ENCODE peak calls at places on chromosomes 2 and 18, in nine cellular contexts. K is HCT116, X is dorsolateral prefrontal cortex, Z is epithelial cell of esophagus, N is adrenal gland, G is GM06990, O is GM12878, C is fibroblast of lung, Y is cardiac fibroblast. F is an unnamed sample.

GRCh38 chr18:55509631-55510372 is 78.2 kb downstream of the TCF4 start:
- DNase-seq in C (peak), Z (peak), X (no peak), G (peak), N (no peak), K (no peak), Y (peak), O (peak), F (no peak)

GRCh38 chr18:74511823-74512222 is 15.7 kb downstream of the CNDP2 start:
- DNase-seq in Y (no peak), K (no peak), Z (no peak), X (no peak), O (no peak), G (no peak), N (no peak), C (no peak), F (no peak)

GRCh38 chr2:170408461-170409163 is 230.7 kb downstream of the MYO3B start:
- DNase-seq in Y (no peak), X (no peak), O (no peak), C (no peak), K (no peak), G (peak), Z (no peak), N (no peak), F (peak)

GRCh38 chr2:224146356-224147160 is 107.5 kb upstream of the SERPINE2 start:
- DNase-seq in K (no peak), N (no peak), C (no peak), O (no peak), G (no peak), X (no peak), Z (peak), Y (no peak), F (no peak)

GRCh38 chr2:173210270-173211196 is 134.9 kb downstream of the MAP3K20 start:
- DNase-seq in C (peak), N (peak), Z (peak), X (peak), O (peak), Y (peak), K (peak), G (no peak), F (peak)

GRCh38 chr2:72830273-72830672 is 4.4 kb upstream of the EXOC6B start:
- DNase-seq in G (no peak), K (no peak), X (no peak), N (no peak), Y (no peak), O (no peak), Z (no peak), C (no peak), F (no peak)

GRCh38 chr18:79513381-79514081 is 117.8 kb downstream of the NFATC1 start:
- DNase-seq in G (no peak), Y (no peak), Z (no peak), N (no peak), C (no peak), X (no peak), O (no peak), K (no peak), F (no peak)

GRCh38 chr2:102294802-102295489 is 16.4 kb upstream of the IL1RL1 start:
- DNase-seq in N (no peak), Z (peak), C (peak), G (no peak), O (no peak), Y (peak), K (no peak), X (no peak), F (no peak)

GRCh38 chr2:17901246-17901645 is 22.8 kb downstream of the KCNS3 start:
- DNase-seq in Y (no peak), C (no peak), N (no peak), O (no peak), K (no peak), Z (peak), X (no peak), G (no peak), F (no peak)

GRCh38 chr2:239401450-239402227 is 819 bp upstream of the HDAC4 start:
- DNase-seq in C (peak), Y (peak), K (peak), G (peak), Z (peak), O (peak), N (peak), X (peak), F (peak)

GRCh38 chr2:54577944-54578667 is 122.0 kb downstream of the SPTBN1 start:
- DNase-seq in C (no peak), Z (no peak), N (no peak), G (no peak), K (no peak), Y (peak), X (no peak), O (no peak), F (no peak)

GRCh38 chr2:137957033-137957432 is 7.2 kb upstream of the HNMT start:
- DNase-seq in X (no peak), Z (peak), N (no peak), O (no peak), G (no peak), C (peak), K (no peak), Y (peak), F (no peak)

GRCh38 chr18:70462078-70462439 is 173.2 kb downstream of the SOCS6 start:
- DNase-seq in N (no peak), C (no peak), K (no peak), Z (no peak), X (no peak), G (no peak), Y (no peak), O (no peak), F (no peak)

GRCh38 chr2:55901322-55901721 is 22.3 kb downstream of the EFEMP1 start:
- DNase-seq in O (no peak), Z (peak), Y (peak), N (no peak), K (no peak), X (no peak), G (no peak), C (peak), F (no peak)

GRCh38 chr2:238155761-238156694 is 2.7 kb upstream of the ERFE start:
- DNase-seq in X (no peak), O (no peak), N (no peak), K (no peak), C (peak), G (no peak), Y (peak), Z (no peak), F (no peak)

GRCh38 chr2:11550901-11551568 is 17.2 kb downstream of the GREB1 start:
- DNase-seq in N (no peak), Y (no peak), K (no peak), X (no peak), Z (no peak), C (no peak), G (no peak), O (no peak), F (no peak)

GRCh38 chr2:27092696-27093429 is 6.3 kb downstream of the KHK start:
- DNase-seq in X (no peak), C (no peak), G (no peak), K (no peak), Y (no peak), Z (no peak), O (no peak), N (peak), F (no peak)

GRCh38 chr18:79600141-79600540 is 79.5 kb upstream of the CTDP1 start:
- DNase-seq in O (no peak), C (no peak), K (no peak), Y (no peak), X (no peak), N (peak), Z (no peak), G (no peak), F (no peak)

GRCh38 chr2:73821227-73821626 is 7.5 kb upstream of the STAMBP start:
- DNase-seq in N (no peak), Y (no peak), G (peak), C (no peak), X (no peak), O (peak), K (no peak), Z (no peak), F (no peak)

GRCh38 chr2:219171231-219171651 is 1.4 kb upstream of the SLC23A3 start:
- DNase-seq in G (no peak), O (no peak), X (no peak), N (peak), K (peak), C (peak), Z (peak), Y (peak), F (peak)

GRCh38 chr2:1055014-1055595 is 104.5 kb downstream of the SNTG2 start:
- DNase-seq in N (no peak), Z (peak), G (no peak), C (peak), Y (peak), O (no peak), K (no peak), X (no peak), F (no peak)

DNA sequence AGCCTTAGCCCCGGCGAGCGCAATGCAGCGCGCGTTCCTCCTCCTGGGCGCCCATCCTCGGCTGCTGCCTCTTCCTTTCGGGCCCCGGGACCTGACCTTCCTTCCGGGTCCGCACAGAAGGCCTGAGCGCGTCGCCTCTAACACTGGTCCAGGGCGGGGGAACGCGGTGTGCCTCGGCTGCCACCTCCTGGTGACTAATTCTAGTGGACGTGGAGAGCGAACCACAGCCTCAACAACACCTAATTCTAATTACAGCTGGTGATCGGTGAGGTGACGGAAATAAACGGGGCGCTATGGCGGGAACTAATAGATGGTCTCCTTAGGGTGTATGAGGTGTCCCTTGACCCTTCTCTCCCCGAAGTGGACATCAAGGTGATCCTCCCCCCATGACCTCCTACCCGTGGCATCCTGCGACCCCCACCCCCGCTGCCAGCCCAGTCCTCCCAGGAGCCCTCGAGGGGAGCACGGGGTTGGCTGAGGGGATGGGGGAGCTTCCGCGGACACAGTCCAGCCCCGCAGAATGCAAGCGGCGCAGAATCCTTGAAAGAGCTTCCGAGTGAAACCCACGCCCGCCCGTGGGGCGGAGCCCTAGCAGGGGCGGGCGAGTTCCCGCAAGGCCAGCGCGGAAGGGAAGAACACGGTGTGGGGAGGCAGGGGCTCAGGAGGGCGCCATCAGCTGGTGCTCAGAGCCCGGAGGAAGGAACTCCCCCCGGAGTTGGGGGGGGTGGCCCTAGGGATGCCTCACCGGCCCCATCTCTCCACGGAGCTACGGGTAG is 12.8 kb upstream of the HMSD start:
- DNase-seq in G (peak), C (peak), N (peak), O (peak), Z (peak), X (peak), K (peak), Y (peak), F (peak)
- TF ChIP-seq CTCF in G (peak), C (peak), N (peak), O (peak), Z (peak), X (peak), K (peak), Y (peak), F (peak)

DNA sequence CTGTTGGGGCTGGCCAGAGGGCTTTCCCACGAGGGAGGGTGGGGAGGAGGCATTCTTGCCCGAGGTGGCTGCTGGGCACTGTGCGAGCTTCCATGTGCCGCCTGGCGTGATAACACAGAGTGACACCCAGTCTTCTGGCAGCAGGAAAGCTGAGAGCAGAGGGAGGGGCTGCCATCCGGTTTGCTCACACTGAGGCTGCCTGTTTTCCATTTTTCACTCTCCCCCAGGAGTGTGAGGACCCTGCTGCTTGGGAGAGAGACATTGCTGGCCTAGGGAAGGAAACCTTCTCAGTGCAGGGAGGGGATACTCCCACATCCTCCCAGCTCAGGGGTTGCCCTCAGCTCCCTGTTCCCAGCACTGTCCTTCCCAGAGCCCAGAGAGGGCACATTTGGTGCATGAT is 73.1 kb downstream of the INHBB start:
- DNase-seq in Y (no peak), N (no peak), G (no peak), X (no peak), Z (no peak), O (no peak), K (no peak), C (no peak), F (no peak)
- TF ChIP-seq CTCF in Y (no peak), N (no peak), G (no peak), X (no peak), Z (no peak), O (no peak), K (no peak), C (no peak), F (no peak)

GRCh38 chr2:234495801-234496441 is 960 bp downstream of the ARL4C start:
- DNase-seq in Y (peak), Z (peak), C (peak), K (no peak), N (peak), O (no peak), X (peak), G (no peak), F (peak)

GRCh38 chr2:234496442-234496834 is 443 bp downstream of the ARL4C start:
- DNase-seq in G (no peak), N (no peak), O (no peak), Y (peak), X (peak), C (no peak), Z (peak), K (no peak), F (no peak)

GRCh38 chr2:234496835-234497591 is at the start of gene ARL4C:
- DNase-seq in C (peak), X (peak), G (peak), Y (peak), N (peak), Z (peak), O (no peak), K (no peak), F (peak)

GRCh38 chr2:234494361-234495075 is 2.4 kb downstream of the ARL4C start:
- DNase-seq in N (no peak), O (no peak), C (peak), G (no peak), X (no peak), K (no peak), Z (peak), Y (peak), F (no peak)

GRCh38 chr2:234495076-234495800 is 1.6 kb downstream of the ARL4C start:
- DNase-seq in Z (peak), K (no peak), C (peak), O (no peak), N (no peak), X (no peak), Y (peak), G (no peak), F (no peak)
- TF ChIP-seq CTCF in Z (no peak), K (no peak), C (no peak), O (no peak), N (no peak), X (no peak), Y (no peak), G (no peak), F (peak)

GRCh38 chr2:40284797-40285196 is 167.1 kb downstream of the SLC8A1 start:
- DNase-seq in O (no peak), Z (no peak), N (no peak), X (no peak), Y (peak), G (no peak), C (no peak), K (no peak), F (no peak)
- TF ChIP-seq CTCF in O (no peak), Z (no peak), N (no peak), X (no peak), Y (peak), G (peak), C (peak), K (no peak), F (no peak)

GRCh38 chr2:157184161-157184910 is 73.2 kb upstream of the GALNT5 start:
- DNase-seq in O (no peak), Y (no peak), G (no peak), N (no peak), K (no peak), X (no peak), C (no peak), Z (peak), F (no peak)

GRCh38 chr2:157182204-157182709 is 75.2 kb upstream of the GALNT5 start:
- DNase-seq in G (no peak), C (peak), X (peak), N (no peak), O (no peak), K (no peak), Z (no peak), Y (no peak), F (no peak)

GRCh38 chr2:157182834-157183396 is 74.6 kb upstream of the GALNT5 start:
- DNase-seq in C (peak), O (no peak), Y (peak), N (no peak), K (no peak), G (no peak), Z (peak), X (no peak), F (no peak)

GRCh38 chr2:157190151-157190550 is 67.4 kb upstream of the GALNT5 start:
- DNase-seq in Z (peak), C (peak), Y (peak), G (no peak), X (no peak), O (no peak), N (no peak), K (no peak), F (no peak)

GRCh38 chr2:157185828-157186227 is 71.7 kb upstream of the GALNT5 start:
- DNase-seq in N (no peak), O (no peak), Y (peak), C (peak), X (no peak), Z (no peak), G (no peak), K (no peak), F (no peak)
- TF ChIP-seq CTCF in N (no peak), O (no peak), Y (no peak), C (peak), X (no peak), Z (no peak), G (no peak), K (no peak), F (no peak)

GRCh38 chr18:62198259-62198658 is 11.2 kb downstream of the RELCH start:
- DNase-seq in Y (no peak), N (no peak), Z (peak), K (no peak), G (no peak), O (no peak), C (no peak), X (no peak), F (no peak)
- TF ChIP-seq CTCF in Y (no peak), N (no peak), Z (no peak), K (no peak), G (no peak), O (no peak), C (no peak), X (no peak), F (no peak)

GRCh38 chr2:108926561-108927380 is 62.2 kb downstream of the EDAR start:
- DNase-seq in O (no peak), Z (no peak), Y (no peak), N (no peak), K (no peak), X (no peak), G (no peak), C (no peak), F (no peak)

GRCh38 chr2:108929896-108930425 is 59.1 kb downstream of the EDAR start:
- DNase-seq in O (no peak), N (no peak), Z (no peak), G (no peak), Y (no peak), X (no peak), C (no peak), K (no peak), F (no peak)

GRCh38 chr2:108928660-108929377 is 60.2 kb downstream of the EDAR start:
- DNase-seq in K (no peak), O (no peak), X (no peak), Y (no peak), C (no peak), N (no peak), G (no peak), Z (no peak), F (no peak)

GRCh38 chr2:108927405-108927804 is 61.6 kb downstream of the EDAR start:
- DNase-seq in K (no peak), X (no peak), C (no peak), Z (no peak), O (no peak), N (no peak), Y (no peak), G (no peak), F (no peak)

DNA sequence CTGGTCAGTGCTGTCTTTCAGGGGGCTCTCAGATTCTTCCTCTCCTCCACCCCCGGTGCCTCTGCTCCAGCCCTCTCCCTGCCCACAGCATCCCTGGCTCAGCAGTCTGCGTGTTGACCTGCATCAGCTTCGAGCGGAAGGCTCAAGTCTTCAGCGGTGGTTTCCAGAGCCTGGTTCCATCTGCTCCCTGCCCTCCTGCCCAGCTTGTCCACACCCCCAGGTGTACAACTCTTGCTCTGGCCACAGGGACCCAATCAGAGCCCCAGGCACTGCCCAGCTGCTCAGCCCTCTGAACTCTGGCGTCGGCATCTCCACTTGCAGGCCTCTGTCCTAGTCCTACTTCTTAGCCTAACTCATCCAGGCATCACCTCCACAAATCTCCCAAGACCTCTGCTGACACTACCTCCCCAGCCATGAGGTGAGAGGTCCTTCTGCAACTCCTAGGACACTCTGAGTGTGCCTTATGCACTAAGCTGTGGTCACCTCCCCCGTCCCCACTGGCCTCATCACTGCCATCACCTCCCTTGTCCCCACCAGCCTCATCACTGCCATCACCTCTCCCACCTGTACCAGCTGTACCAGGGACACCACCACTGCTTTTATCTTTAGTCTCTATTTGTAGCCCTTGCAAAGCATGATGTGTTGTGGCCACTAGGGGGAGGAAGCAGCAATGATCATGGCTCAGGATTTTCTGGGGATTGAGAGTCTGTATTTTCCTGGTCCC is 60.9 kb downstream of the EDAR start:
- DNase-seq in C (peak), O (no peak), Y (peak), K (peak), Z (peak), N (peak), G (no peak), X (no peak), F (peak)
- TF ChIP-seq CTCF in C (peak), O (peak), Y (peak), K (peak), Z (peak), N (peak), G (peak), X (peak), F (peak)

DNA sequence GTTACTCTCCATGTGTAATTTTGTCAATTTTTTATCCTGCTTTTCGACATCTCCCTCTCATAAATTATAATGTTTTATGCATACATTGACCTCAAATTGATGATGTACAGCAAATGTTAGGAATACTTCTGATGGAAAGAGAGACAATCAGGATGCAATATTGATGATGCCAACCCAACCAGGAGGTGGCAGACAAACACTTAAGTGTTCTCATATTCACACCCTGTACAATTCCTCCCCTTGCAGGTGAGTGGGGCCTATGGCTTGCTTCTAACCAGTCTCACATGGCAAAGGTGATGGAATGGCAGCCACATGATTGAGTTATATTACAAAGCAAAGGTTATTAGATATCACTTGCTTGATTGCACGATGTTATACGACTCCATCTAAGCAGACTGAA is 594.3 kb upstream of the REG3G start:
- DNase-seq in Y (no peak), C (no peak), O (no peak), G (no peak), K (no peak), X (no peak), N (no peak), Z (no peak), F (no peak)
- TF ChIP-seq CTCF in Y (no peak), C (no peak), O (no peak), G (no peak), K (no peak), X (no peak), N (no peak), Z (peak), F (no peak)